ENCODE peak calls at places on chromosome 20, in five cellular contexts. N is A549, V is kidney tubule cell, Q is HEK293T, I is midbrain. R is an unnamed sample.

GRCh38 chr20:40754372-40754943 is 65.4 kb upstream of the MAFB start:
- DNase-seq in N (no peak), V (no peak), Q (no peak), I (no peak), R (no peak)

GRCh38 chr20:56800088-56800487 is 171.0 kb downstream of the TFAP2C start:
- DNase-seq in N (no peak), V (no peak), Q (no peak), I (no peak), R (no peak)

GRCh38 chr20:39083781-39084180 is 121.6 kb downstream of the DHX35 start:
- DNase-seq in N (no peak), V (no peak), Q (no peak), I (no peak), R (peak)

GRCh38 chr20:16528078-16528477 is 45.2 kb downstream of the KIF16B start:
- DNase-seq in N (peak), V (peak), Q (no peak), I (no peak), R (no peak)

GRCh38 chr20:62636446-62636845 is 5.9 kb upstream of the SLCO4A1 start:
- DNase-seq in N (no peak), V (no peak), Q (no peak), I (no peak), R (no peak)

GRCh38 chr20:51021067-51022025 is 1.6 kb downstream of the KCNG1 start:
- DNase-seq in N (no peak), V (no peak), Q (no peak), I (no peak), R (no peak)

GRCh38 chr20:52047811-52048302 is 143.7 kb downstream of the ZFP64 start:
- DNase-seq in N (no peak), V (no peak), Q (no peak), I (no peak), R (no peak)

GRCh38 chr20:36967636-36968035 is 16.1 kb upstream of the SAMHD1 start:
- DNase-seq in N (no peak), V (no peak), Q (no peak), I (no peak), R (no peak)

GRCh38 chr20:4667836-4668235 is 53.9 kb upstream of the PRND start:
- DNase-seq in N (no peak), V (no peak), Q (no peak), I (no peak), R (no peak)

GRCh38 chr20:48631114-48632016 is 196.4 kb downstream of the PREX1 start:
- DNase-seq in N (no peak), V (no peak), Q (no peak), I (no peak), R (peak)

GRCh38 chr20:62921119-62921687 is 5.1 kb downstream of the DIDO1 start:
- DNase-seq in N (peak), V (peak), Q (peak), I (no peak), R (peak)

GRCh38 chr20:6837730-6838129 is 70.2 kb downstream of the BMP2 start:
- DNase-seq in N (no peak), V (peak), Q (no peak), I (no peak), R (no peak)

GRCh38 chr20:10733122-10733521 is 59.3 kb upstream of the JAG1 start:
- DNase-seq in N (no peak), V (peak), Q (no peak), I (no peak), R (no peak)

GRCh38 chr20:42531675-42531985 is 658.1 kb downstream of the PTPRT start:
- DNase-seq in N (no peak), V (peak), Q (no peak), I (peak), R (no peak)

GRCh38 chr20:58144071-58144470 is 84.4 kb downstream of the ANKRD60 start:
- DNase-seq in N (no peak), V (no peak), Q (no peak), I (no peak), R (no peak)

GRCh38 chr20:10578607-10579006 is 95.2 kb downstream of the JAG1 start:
- DNase-seq in N (peak), V (peak), Q (no peak), I (no peak), R (no peak)

GRCh38 chr20:39398656-39399055 is 436.5 kb downstream of the DHX35 start:
- DNase-seq in N (no peak), V (no peak), Q (no peak), I (no peak), R (no peak)

GRCh38 chr20:1782181-1782580 is 113.0 kb upstream of the SIRPA start:
- DNase-seq in N (no peak), V (no peak), Q (no peak), I (no peak), R (no peak)

GRCh38 chr20:41050361-41051019 is 21.9 kb downstream of the TOP1 start:
- DNase-seq in N (no peak), V (no peak), Q (no peak), I (no peak), R (no peak)

GRCh38 chr20:10925767-10926166 is 252.0 kb upstream of the JAG1 start:
- DNase-seq in N (no peak), V (peak), Q (no peak), I (no peak), R (no peak)

GRCh38 chr20:35171753-35172433 is at the start of gene PROCR:
- DNase-seq in N (peak), V (peak), Q (peak), I (peak), R (peak)

GRCh38 chr20:59810376-59811187 is 122.9 kb downstream of the SYCP2 start:
- DNase-seq in N (no peak), V (no peak), Q (no peak), I (no peak), R (no peak)

GRCh38 chr20:4873396-4873795 is 127.9 kb downstream of the SLC23A2 start:
- DNase-seq in N (no peak), V (no peak), Q (no peak), I (no peak), R (no peak)

GRCh38 chr20:63362426-63363009 is 1.4 kb upstream of the CHRNA4 start:
- DNase-seq in N (no peak), V (no peak), Q (no peak), I (no peak), R (peak)

GRCh38 chr20:45408646-45409213 is 641 bp downstream of the DBNDD2 start:
- DNase-seq in N (no peak), V (no peak), Q (no peak), I (peak), R (no peak)

GRCh38 chr20:18904624-18905023 is 91.0 kb downstream of the SCP2D1 start:
- DNase-seq in N (peak), V (no peak), Q (no peak), I (peak), R (no peak)

GRCh38 chr20:17895641-17896246 is 72.8 kb downstream of the SNX5 start:
- DNase-seq in N (no peak), V (no peak), Q (no peak), I (no peak), R (no peak)

GRCh38 chr20:57996936-57997629 is 231.4 kb downstream of the ANKRD60 start:
- DNase-seq in N (peak), V (peak), Q (no peak), I (no peak), R (no peak)

GRCh38 chr20:12255571-12255970 is 337.9 kb downstream of the BTBD3 start:
- DNase-seq in N (no peak), V (no peak), Q (no peak), I (peak), R (no peak)

GRCh38 chr20:1391640-1392442 is 1.0 kb downstream of the FKBP1A start:
- DNase-seq in N (no peak), V (peak), Q (no peak), I (no peak), R (peak)

GRCh38 chr20:17533396-17533795 is 2.2 kb upstream of the BFSP1 start:
- DNase-seq in N (peak), V (peak), Q (peak), I (peak), R (no peak)

GRCh38 chr20:23629542-23630391 is 8.0 kb downstream of the CST3 start:
- DNase-seq in N (no peak), V (no peak), Q (no peak), I (no peak), R (no peak)

GRCh38 chr20:47210470-47210869 is 146.0 kb downstream of the ZMYND8 start:
- DNase-seq in N (no peak), V (no peak), Q (no peak), I (no peak), R (no peak)

GRCh38 chr20:59010995-59011873 is 4.2 kb upstream of the CTSZ start:
- DNase-seq in N (no peak), V (peak), Q (no peak), I (no peak), R (no peak)

GRCh38 chr20:20710443-20710842 is 2.0 kb downstream of the RALGAPA2 start:
- DNase-seq in N (no peak), V (peak), Q (no peak), I (no peak), R (no peak)

GRCh38 chr20:11376998-11377397 is 540.7 kb upstream of the BTBD3 start:
- DNase-seq in N (no peak), V (peak), Q (no peak), I (no peak), R (no peak)

GRCh38 chr20:25032478-25033183 is 25.3 kb downstream of the ACSS1 start:
- DNase-seq in N (no peak), V (no peak), Q (no peak), I (peak), R (no peak)

GRCh38 chr20:9996944-9997343 is 37.8 kb upstream of the ANKEF1 start:
- DNase-seq in N (no peak), V (no peak), Q (no peak), I (no peak), R (no peak)

GRCh38 chr20:62429455-62430310 is 2.3 kb upstream of the RBBP8NL start:
- DNase-seq in N (no peak), V (no peak), Q (no peak), I (no peak), R (no peak)

R was measured in glutamatergic neuron.